ENCODE peak calls at places on chromosomes 5 and 9, in nine cellular contexts. B, D, N, R, M, S, U, Z and J are unnamed samples.
A peak's percentile ranks its signal among the peaks of the same experiment; 100 is the strongest.

GRCh38 chr5:59596586-59597348 is 296.8 kb downstream of the PDE4D start:
- DNase-seq in B (no peak), D (peak; percentile 52), N (no peak), R (no peak), M (no peak), S (peak; percentile 57), U (no peak), Z (no peak), J (no peak)

GRCh38 chr5:107968998-107969397 is 298.3 kb upstream of the EFNA5 start:
- DNase-seq in B (no peak), D (no peak), N (no peak), R (no peak), M (no peak), S (peak; percentile 58), U (no peak), Z (no peak), J (no peak)

GRCh38 chr5:138655530-138656245 is 80.5 kb upstream of the HSPA9 start:
- DNase-seq in B (peak; percentile 28), D (no peak), N (no peak), R (no peak), M (no peak), S (peak; percentile 63), U (no peak), Z (no peak), J (no peak)

GRCh38 chr5:155167736-155168135 is 154.2 kb downstream of the KIF4B start:
- DNase-seq in B (no peak), D (no peak), N (no peak), R (no peak), M (no peak), S (no peak), U (no peak), Z (no peak), J (no peak)

GRCh38 chr5:68652507-68652906 is 437.0 kb downstream of the PIK3R1 start:
- DNase-seq in B (no peak), D (peak; percentile 83), N (peak; percentile 83), R (no peak), M (no peak), S (peak; percentile 93), U (no peak), Z (no peak), J (no peak)

GRCh38 chr9:83473488-83473971 is 64.7 kb downstream of the FRMD3 start:
- DNase-seq in B (no peak), D (peak; percentile 58), N (no peak), R (no peak), M (no peak), S (peak; percentile 14), U (no peak), Z (no peak), J (peak; percentile 12)

GRCh38 chr5:167982-168660 is 23.2 kb upstream of the LRRC14B start:
- DNase-seq in B (no peak), D (peak; percentile 96), N (peak; percentile 96), R (no peak), M (no peak), S (peak; percentile 90), U (peak; percentile 11), Z (no peak), J (no peak)

GRCh38 chr9:112332977-112333638 is at the start of gene PTBP3:
- DNase-seq in B (peak; percentile 66), D (peak; percentile 77), N (no peak), R (peak; percentile 34), M (peak; percentile 81), S (peak; percentile 80), U (peak; percentile 89), Z (peak; percentile 20), J (peak; percentile 83)

GRCh38 chr9:80061940-80062339 is 490.2 kb downstream of the TLE4 start:
- DNase-seq in B (no peak), D (peak; percentile 86), N (peak; percentile 81), R (no peak), M (no peak), S (peak; percentile 56), U (no peak), Z (no peak), J (no peak)

GRCh38 chr9:99852617-99853016 is 30.9 kb downstream of the NR4A3 start:
- DNase-seq in B (peak; percentile 10), D (no peak), N (no peak), R (no peak), M (no peak), S (no peak), U (no peak), Z (no peak), J (no peak)

GRCh38 chr9:99858087-99858486 is 36.4 kb downstream of the NR4A3 start:
- DNase-seq in B (no peak), D (no peak), N (no peak), R (no peak), M (no peak), S (no peak), U (no peak), Z (no peak), J (no peak)

GRCh38 chr9:99859395-99859980 is 37.8 kb downstream of the NR4A3 start:
- DNase-seq in B (no peak), D (no peak), N (peak; percentile 10), R (no peak), M (no peak), S (peak; percentile 13), U (no peak), Z (no peak), J (no peak)

GRCh38 chr9:99851028-99851822 is 29.5 kb downstream of the NR4A3 start:
- DNase-seq in B (no peak), D (no peak), N (no peak), R (no peak), M (no peak), S (no peak), U (no peak), Z (no peak), J (no peak)

GRCh38 chr9:99855467-99856176 is 33.9 kb downstream of the NR4A3 start:
- DNase-seq in B (no peak), D (no peak), N (no peak), R (no peak), M (no peak), S (peak; percentile 3), U (no peak), Z (no peak), J (no peak)
- TF ChIP-seq CTCF in B (no peak), D (peak; percentile 27), N (peak; percentile 6), R (no peak), M (no peak), S (peak; percentile 5), U (no peak), Z (no peak), J (no peak)

GRCh38 chr9:124060844-124061605 is 49.5 kb downstream of the LHX2 start:
- DNase-seq in B (no peak), D (no peak), N (no peak), R (no peak), M (no peak), S (no peak), U (no peak), Z (no peak), J (no peak)

GRCh38 chr9:124066783-124067563 is 55.4 kb downstream of the LHX2 start:
- DNase-seq in B (no peak), D (no peak), N (no peak), R (no peak), M (no peak), S (no peak), U (no peak), Z (no peak), J (no peak)

DNA sequence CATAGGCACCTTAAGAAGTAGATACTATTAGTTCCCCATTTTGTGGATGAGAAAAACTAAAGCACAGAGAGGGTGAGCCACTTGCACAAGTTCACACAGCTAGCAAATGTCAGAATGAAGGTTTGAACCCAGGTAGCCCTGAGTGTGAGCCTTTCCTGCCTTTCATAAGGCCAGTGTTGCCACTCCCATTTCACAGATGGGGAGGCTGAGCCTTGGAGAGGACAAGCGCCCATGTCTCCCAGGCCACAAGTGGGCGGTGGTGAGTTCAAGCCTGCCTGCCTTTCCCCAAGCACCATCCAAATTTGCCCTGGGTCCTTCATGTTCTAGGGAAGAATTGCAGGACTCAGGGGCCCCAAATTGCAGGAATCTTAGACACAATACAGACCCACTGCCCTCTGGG is 50.6 kb downstream of the LHX2 start:
- DNase-seq in B (no peak), D (no peak), N (no peak), R (no peak), M (no peak), S (no peak), U (no peak), Z (no peak), J (no peak)
- TF ChIP-seq CTCF in B (no peak), D (no peak), N (peak; percentile 26), R (no peak), M (no peak), S (no peak), U (no peak), Z (no peak), J (peak; percentile 43)

DNA sequence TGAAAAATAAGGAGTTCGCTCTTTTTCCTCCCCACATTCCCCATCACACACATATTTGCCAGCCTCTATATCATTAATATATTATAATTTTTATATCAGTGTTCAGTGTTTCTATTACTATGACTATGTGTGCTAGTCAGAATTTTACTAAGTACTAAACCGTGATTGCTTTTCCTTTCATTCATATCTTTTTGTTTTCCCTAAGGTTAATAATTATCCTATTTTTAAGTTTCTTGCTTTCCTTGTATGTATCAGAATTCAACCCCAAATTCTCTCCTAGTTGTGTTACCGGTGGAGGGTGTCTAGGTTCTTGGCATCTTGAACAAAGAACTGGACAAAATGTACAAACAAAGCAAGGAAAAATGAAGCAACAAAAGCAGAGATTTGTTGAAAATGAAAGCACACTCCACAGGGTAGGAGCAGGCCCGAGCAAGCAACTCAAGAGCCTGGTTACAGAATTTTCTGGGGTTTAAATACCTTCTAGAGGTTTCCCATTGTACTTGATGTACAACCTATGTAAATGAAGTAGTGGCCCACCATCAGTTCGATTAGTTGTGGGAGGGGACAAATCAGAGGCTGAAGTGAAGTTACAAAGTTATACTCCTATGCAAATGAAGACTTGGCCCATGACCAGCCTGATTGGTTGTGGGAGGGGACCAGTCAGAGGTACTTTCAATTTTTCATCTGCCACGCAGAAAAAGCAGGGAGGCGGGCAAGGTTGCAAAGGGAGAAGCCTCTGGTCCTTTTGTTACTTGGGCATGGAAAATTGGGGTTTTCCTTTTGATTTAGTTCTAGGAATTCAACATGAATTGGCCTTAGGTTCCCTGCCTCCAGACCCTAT is 43.8 kb downstream of the KIAA1191 start:
- DNase-seq in B (no peak), D (no peak), N (no peak), R (no peak), M (no peak), S (no peak), U (no peak), Z (no peak), J (no peak)
- TF ChIP-seq CTCF in B (no peak), D (no peak), N (no peak), R (no peak), M (no peak), S (no peak), U (no peak), Z (no peak), J (no peak)

GRCh38 chr9:37209431-37210386 is 89.3 kb downstream of the ZCCHC7 start:
- DNase-seq in B (no peak), D (no peak), N (no peak), R (no peak), M (no peak), S (no peak), U (no peak), Z (no peak), J (no peak)
- TF ChIP-seq CTCF in B (no peak), D (peak; percentile 34), N (peak; percentile 10), R (no peak), M (no peak), S (no peak), U (no peak), Z (no peak), J (peak; percentile 17)

GRCh38 chr9:95024097-95024671 is 293.3 kb downstream of the FANCC start:
- DNase-seq in B (no peak), D (peak; percentile 54), N (no peak), R (no peak), M (no peak), S (no peak), U (peak; percentile 75), Z (no peak), J (no peak)
- TF ChIP-seq CTCF in B (no peak), D (peak; percentile 6), N (no peak), R (no peak), M (no peak), S (no peak), U (peak; percentile 3), Z (no peak), J (no peak)